ENCODE peak calls at places on chromosomes 2 and 18, in seven cellular contexts. S is amniotic stem cell; Q is activated T-cell treated with anti-CD3 and anti-CD28 coated beads for 1 hour; Y is Daoy; P is GM12864; J is GM12891; E is CD4-positive, CD25-positive, alpha-beta regulatory T cell. B is an unnamed sample.

GRCh38 chr2:112251211-112251721 is 3.6 kb downstream of the ZC3H8 start:
- DNase-seq in E (no peak), Y (no peak), S (no peak), Q (no peak), J (no peak), P (no peak), B (no peak)

GRCh38 chr2:232236200-232236599 is 142.4 kb upstream of the ALPP start:
- DNase-seq in P (peak), Q (no peak), Y (no peak), J (peak), E (peak), S (no peak), B (peak)

GRCh38 chr2:59182249-59182648 is 941.1 kb upstream of the FANCL start:
- DNase-seq in P (no peak), S (peak), E (no peak), J (peak), Q (no peak), Y (peak), B (peak)

GRCh38 chr2:149049142-149049541 is 10.6 kb downstream of the LYPD6B start:
- DNase-seq in P (no peak), Y (peak), J (no peak), E (no peak), S (no peak), Q (no peak), B (peak)

GRCh38 chr18:31409301-31409700 is 32.7 kb downstream of the DSG4 start:
- DNase-seq in S (no peak), Y (no peak), J (no peak), P (no peak), E (no peak), Q (no peak), B (no peak)

GRCh38 chr2:188238386-188238785 is 53.3 kb upstream of the GULP1 start:
- DNase-seq in P (no peak), Y (no peak), E (no peak), J (no peak), Q (no peak), S (no peak), B (no peak)

GRCh38 chr2:54279385-54279784 is 23.4 kb upstream of the TSPYL6 start:
- DNase-seq in Y (no peak), Q (no peak), P (no peak), S (no peak), J (no peak), E (no peak), B (peak)

GRCh38 chr2:161415467-161416293 is 417 bp upstream of the TBR1 start:
- DNase-seq in E (no peak), J (no peak), P (no peak), Q (no peak), Y (no peak), S (no peak), B (no peak)

GRCh38 chr18:79432376-79433120 is 36.8 kb downstream of the NFATC1 start:
- DNase-seq in S (no peak), Q (no peak), J (no peak), Y (no peak), P (no peak), E (no peak), B (no peak)

GRCh38 chr2:67446504-67446911 is 49.4 kb downstream of the ETAA1 start:
- DNase-seq in Y (peak), E (no peak), Q (no peak), S (no peak), P (no peak), J (no peak), B (peak)

GRCh38 chr2:16623046-16623445 is 42.6 kb downstream of the CYRIA start:
- DNase-seq in S (no peak), Y (peak), Q (no peak), J (no peak), P (no peak), E (no peak), B (peak)

GRCh38 chr2:155866477-155866876 is 466.0 kb downstream of the NR4A2 start:
- DNase-seq in E (no peak), J (no peak), Q (no peak), Y (no peak), P (no peak), S (no peak), B (no peak)

GRCh38 chr2:206831442-206831995 is 66.1 kb downstream of the FASTKD2 start:
- DNase-seq in P (no peak), E (no peak), J (no peak), S (no peak), Y (no peak), Q (no peak), B (no peak)

GRCh38 chr2:230472619-230473018 is 56.6 kb downstream of the SP100 start:
- DNase-seq in E (peak), Y (peak), Q (no peak), P (peak), J (no peak), S (no peak), B (peak)

GRCh38 chr2:203878060-203878459 is 10.5 kb downstream of the CTLA4 start:
- DNase-seq in Y (no peak), Q (no peak), P (no peak), J (no peak), S (no peak), E (no peak), B (peak)

GRCh38 chr2:127932199-127932877 is 46.6 kb upstream of the AMMECR1L start:
- DNase-seq in J (no peak), E (no peak), Q (no peak), P (no peak), S (no peak), Y (peak), B (peak)

B was measured in ELR.